ENCODE peak calls at places on chromosome 10, in five cellular contexts. One of them, this sample, is unnamed.

GRCh38 chr10:130691787-130692186 is 555.6 kb downstream of the GLRX3 start:
- DNase-seq in A549: no peak
- DNase-seq in H1: no peak
- DNase-seq in ovary: no peak
- DNase-seq in sigmoid colon: no peak
- DNase-seq in this sample: no peak

GRCh38 chr10:1737222-1738061 is at the start of gene ADARB2:
- DNase-seq in A549: no peak
- DNase-seq in H1: peak; percentile 70
- DNase-seq in ovary: no peak
- DNase-seq in sigmoid colon: no peak
- DNase-seq in this sample: peak; percentile 74

GRCh38 chr10:16787361-16787791 is 29.8 kb downstream of the RSU1 start:
- DNase-seq in A549: no peak
- DNase-seq in H1: no peak
- DNase-seq in ovary: no peak
- DNase-seq in sigmoid colon: no peak
- DNase-seq in this sample: no peak

GRCh38 chr10:44809652-44810051 is 101.5 kb upstream of the TMEM72 start:
- DNase-seq in A549: no peak
- DNase-seq in H1: peak; percentile 58
- DNase-seq in ovary: no peak
- DNase-seq in sigmoid colon: no peak
- DNase-seq in this sample: no peak

GRCh38 chr10:59606551-59606961 is 103.1 kb downstream of the SLC16A9 start:
- DNase-seq in A549: no peak
- DNase-seq in H1: no peak
- DNase-seq in ovary: no peak
- DNase-seq in sigmoid colon: no peak
- DNase-seq in this sample: no peak

GRCh38 chr10:43075612-43076003 is 1.3 kb upstream of the RET start:
- DNase-seq in A549: peak; percentile 72
- DNase-seq in H1: no peak
- DNase-seq in ovary: no peak
- DNase-seq in sigmoid colon: no peak
- DNase-seq in this sample: no peak

GRCh38 chr10:30185916-30186315 is 126.5 kb upstream of the JCAD start:
- DNase-seq in A549: no peak
- DNase-seq in H1: no peak
- DNase-seq in ovary: no peak
- DNase-seq in sigmoid colon: no peak
- DNase-seq in this sample: no peak

GRCh38 chr10:3265081-3265480 is 92.5 kb upstream of the PITRM1 start:
- DNase-seq in A549: no peak
- DNase-seq in H1: no peak
- DNase-seq in ovary: no peak
- DNase-seq in sigmoid colon: peak; percentile 37
- DNase-seq in this sample: no peak

GRCh38 chr10:59718246-59718645 is 8.6 kb upstream of the SLC16A9 start:
- DNase-seq in A549: no peak
- DNase-seq in H1: no peak
- DNase-seq in ovary: no peak
- DNase-seq in sigmoid colon: no peak
- DNase-seq in this sample: no peak

GRCh38 chr10:29397221-29397620 is 108.4 kb downstream of the LYZL1 start:
- DNase-seq in A549: no peak
- DNase-seq in H1: no peak
- DNase-seq in ovary: no peak
- DNase-seq in sigmoid colon: no peak
- DNase-seq in this sample: no peak

GRCh38 chr10:28367865-28368541 is 65.1 kb upstream of the MPP7 start:
- DNase-seq in A549: no peak
- DNase-seq in H1: no peak
- DNase-seq in ovary: no peak
- DNase-seq in sigmoid colon: no peak
- DNase-seq in this sample: no peak

GRCh38 chr10:131874991-131875451 is 25.8 kb upstream of the PPP2R2D start:
- DNase-seq in A549: peak; percentile 84
- DNase-seq in H1: peak; percentile 68
- DNase-seq in ovary: peak; percentile 76
- DNase-seq in sigmoid colon: peak; percentile 80
- DNase-seq in this sample: no peak

GRCh38 chr10:88150338-88150737 is 286.9 kb downstream of the PTEN start:
- DNase-seq in A549: peak; percentile 59
- DNase-seq in H1: no peak
- DNase-seq in ovary: no peak
- DNase-seq in sigmoid colon: no peak
- DNase-seq in this sample: no peak

GRCh38 chr10:81724431-81724830 is 150.6 kb upstream of the NRG3 start:
- DNase-seq in A549: no peak
- DNase-seq in H1: no peak
- DNase-seq in ovary: no peak
- DNase-seq in sigmoid colon: no peak
- DNase-seq in this sample: no peak

GRCh38 chr10:11344550-11344949 is 266.9 kb downstream of the USP6NL start:
- DNase-seq in A549: no peak
- DNase-seq in H1: no peak
- DNase-seq in ovary: no peak
- DNase-seq in sigmoid colon: no peak
- DNase-seq in this sample: no peak

GRCh38 chr10:96917628-96918027 is 85.5 kb downstream of the LCOR start:
- DNase-seq in A549: no peak
- DNase-seq in H1: no peak
- DNase-seq in ovary: no peak
- DNase-seq in sigmoid colon: no peak
- DNase-seq in this sample: no peak

GRCh38 chr10:49171326-49172140 is 16.7 kb downstream of the TMEM273 start:
- DNase-seq in A549: no peak
- DNase-seq in H1: no peak
- DNase-seq in ovary: no peak
- DNase-seq in sigmoid colon: no peak
- DNase-seq in this sample: peak; percentile 72

GRCh38 chr10:58765905-58766304 is 253.2 kb downstream of the BICC1 start:
- DNase-seq in A549: no peak
- DNase-seq in H1: no peak
- DNase-seq in ovary: no peak
- DNase-seq in sigmoid colon: no peak
- DNase-seq in this sample: no peak

GRCh38 chr10:126049741-126050140 is 153.4 kb downstream of the FANK1 start:
- DNase-seq in A549: no peak
- DNase-seq in H1: no peak
- DNase-seq in ovary: no peak
- DNase-seq in sigmoid colon: no peak
- DNase-seq in this sample: no peak

GRCh38 chr10:133058267-133059092 is 29.2 kb upstream of the ADGRA1 start:
- DNase-seq in A549: no peak
- DNase-seq in H1: no peak
- DNase-seq in ovary: no peak
- DNase-seq in sigmoid colon: no peak
- DNase-seq in this sample: no peak

GRCh38 chr10:27983144-27983543 is 15.7 kb downstream of the ODAD2 start:
- DNase-seq in A549: no peak
- DNase-seq in H1: no peak
- DNase-seq in ovary: no peak
- DNase-seq in sigmoid colon: no peak
- DNase-seq in this sample: no peak

GRCh38 chr10:98589691-98590090 is 143.0 kb upstream of the HPS1 start:
- DNase-seq in A549: no peak
- DNase-seq in H1: no peak
- DNase-seq in ovary: no peak
- DNase-seq in sigmoid colon: no peak
- DNase-seq in this sample: no peak

GRCh38 chr10:43196981-43197833 is 59.0 kb downstream of the CSGALNACT2 start:
- DNase-seq in A549: no peak
- DNase-seq in H1: no peak
- DNase-seq in ovary: no peak
- DNase-seq in sigmoid colon: no peak
- DNase-seq in this sample: no peak

GRCh38 chr10:110835841-110836240 is 35.9 kb upstream of the PDCD4 start:
- DNase-seq in A549: no peak
- DNase-seq in H1: no peak
- DNase-seq in ovary: no peak
- DNase-seq in sigmoid colon: peak; percentile 59
- DNase-seq in this sample: no peak

GRCh38 chr10:101974091-101974799 is 81.7 kb downstream of the ARMH3 start:
- DNase-seq in A549: no peak
- DNase-seq in H1: no peak
- DNase-seq in ovary: no peak
- DNase-seq in sigmoid colon: no peak
- DNase-seq in this sample: no peak

GRCh38 chr10:2210083-2210482 is 472.8 kb upstream of the ADARB2 start:
- DNase-seq in A549: no peak
- DNase-seq in H1: no peak
- DNase-seq in ovary: no peak
- DNase-seq in sigmoid colon: no peak
- DNase-seq in this sample: no peak

GRCh38 chr10:74967850-74968620 is 141.6 kb downstream of the KAT6B start:
- DNase-seq in A549: no peak
- DNase-seq in H1: no peak
- DNase-seq in ovary: no peak
- DNase-seq in sigmoid colon: no peak
- DNase-seq in this sample: no peak

GRCh38 chr10:28359334-28359733 is 56.5 kb upstream of the MPP7 start:
- DNase-seq in A549: no peak
- DNase-seq in H1: no peak
- DNase-seq in ovary: no peak
- DNase-seq in sigmoid colon: no peak
- DNase-seq in this sample: no peak

GRCh38 chr10:124145109-124145860 is 51.9 kb upstream of the CHST15 start:
- DNase-seq in A549: no peak
- DNase-seq in H1: no peak
- DNase-seq in ovary: peak; percentile 67
- DNase-seq in sigmoid colon: peak; percentile 85
- DNase-seq in this sample: no peak

GRCh38 chr10:129483427-129484010 is 16.5 kb downstream of the MGMT start:
- DNase-seq in A549: no peak
- DNase-seq in H1: no peak
- DNase-seq in ovary: no peak
- DNase-seq in sigmoid colon: no peak
- DNase-seq in this sample: no peak

GRCh38 chr10:93198401-93199175 is 124.9 kb downstream of the CYP26A1 start:
- DNase-seq in A549: no peak
- DNase-seq in H1: no peak
- DNase-seq in ovary: no peak
- DNase-seq in sigmoid colon: no peak
- DNase-seq in this sample: peak; percentile 78

GRCh38 chr10:19828278-19829049 is 12.2 kb downstream of the PLXDC2 start:
- DNase-seq in A549: no peak
- DNase-seq in H1: no peak
- DNase-seq in ovary: no peak
- DNase-seq in sigmoid colon: peak; percentile 76
- DNase-seq in this sample: no peak

GRCh38 chr10:79244841-79245504 is 102.3 kb upstream of the PPIF start:
- DNase-seq in A549: no peak
- DNase-seq in H1: no peak
- DNase-seq in ovary: no peak
- DNase-seq in sigmoid colon: no peak
- DNase-seq in this sample: no peak
- H3K4me3 ChIP-seq in A549: no peak overlapping the region
- H3K4me3 ChIP-seq in H1: no peak overlapping the region
- H3K4me3 ChIP-seq in ovary: no peak overlapping the region
- H3K4me3 ChIP-seq in sigmoid colon: peak overlapping the region; percentile 69
- H3K4me3 ChIP-seq in this sample: no peak overlapping the region

GRCh38 chr10:119896937-119897336 is 4.4 kb downstream of the SEC23IP start:
- DNase-seq in A549: no peak
- DNase-seq in H1: no peak
- DNase-seq in ovary: peak; percentile 52
- DNase-seq in sigmoid colon: peak; percentile 80
- DNase-seq in this sample: no peak

GRCh38 chr10:119896061-119896655 is 3.6 kb downstream of the SEC23IP start:
- DNase-seq in A549: no peak
- DNase-seq in H1: no peak
- DNase-seq in ovary: no peak
- DNase-seq in sigmoid colon: no peak
- DNase-seq in this sample: no peak

GRCh38 chr10:119893845-119894427 is 1.4 kb downstream of the SEC23IP start:
- DNase-seq in A549: no peak
- DNase-seq in H1: no peak
- DNase-seq in ovary: no peak
- DNase-seq in sigmoid colon: no peak
- DNase-seq in this sample: no peak

GRCh38 chr10:119897366-119897765 is 4.8 kb downstream of the SEC23IP start:
- DNase-seq in A549: no peak
- DNase-seq in H1: no peak
- DNase-seq in ovary: no peak
- DNase-seq in sigmoid colon: no peak
- DNase-seq in this sample: no peak

DNA sequence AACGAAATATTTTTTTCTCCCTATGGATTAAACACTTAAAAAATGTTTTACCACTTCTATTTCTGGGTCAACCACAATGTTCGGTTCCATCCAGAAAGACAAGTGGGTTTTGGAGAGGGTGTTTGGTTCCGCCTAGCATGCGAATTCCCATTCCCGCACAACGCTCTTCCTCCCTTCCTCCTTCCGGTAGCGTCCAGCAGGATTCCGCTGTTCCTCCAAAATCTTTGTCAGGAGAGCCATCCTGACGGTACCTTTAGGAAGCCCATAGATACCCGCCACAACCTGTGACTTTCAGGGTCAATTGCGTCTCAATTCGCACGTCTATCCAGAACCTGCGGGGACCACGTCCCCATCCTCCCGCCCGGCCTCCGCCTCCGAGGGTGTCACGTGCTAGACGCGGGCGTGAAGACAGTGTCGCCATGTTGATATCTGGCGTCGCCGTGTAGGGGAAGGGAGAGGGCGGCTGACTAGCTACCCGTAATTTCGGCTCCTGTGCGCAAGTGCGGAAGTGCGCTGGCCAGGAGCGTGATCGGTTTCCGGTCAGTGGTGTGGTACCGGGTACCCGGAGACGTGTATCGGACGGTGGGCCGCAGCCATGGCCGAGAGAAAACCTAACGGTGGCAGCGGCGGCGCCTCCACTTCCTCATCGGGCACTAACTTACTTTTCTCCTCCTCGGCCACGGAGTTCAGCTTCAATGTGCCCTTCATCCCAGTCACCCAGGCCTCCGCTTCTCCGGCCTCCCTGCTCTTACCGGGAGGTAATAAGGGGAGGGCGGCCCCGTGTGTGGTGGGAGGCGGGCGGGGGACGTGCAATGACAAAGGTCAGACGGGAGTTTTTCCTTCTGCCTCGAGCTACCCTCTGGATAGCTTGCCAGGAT is at the start of gene SEC23IP:
- DNase-seq in A549: peak; percentile 93
- DNase-seq in H1: peak; percentile 86
- DNase-seq in ovary: peak; percentile 96
- DNase-seq in sigmoid colon: peak; percentile 99
- DNase-seq in this sample: peak; percentile 99
- TF ChIP-seq EP300 in A549: no peak
- TF ChIP-seq EP300 in H1: peak; percentile 82
- TF ChIP-seq EP300 in ovary: peak; percentile 10
- TF ChIP-seq EP300 in sigmoid colon: no peak
- TF ChIP-seq EP300 in this sample: no peak

GRCh38 chr10:70233109-70233938 is at the start of gene PPA1:
- DNase-seq in A549: peak; percentile 97
- DNase-seq in H1: peak; percentile 93
- DNase-seq in ovary: peak; percentile 98
- DNase-seq in sigmoid colon: peak; percentile 99
- DNase-seq in this sample: peak; percentile 99
- TF ChIP-seq POLR2A in A549: peak; percentile 80
- TF ChIP-seq POLR2A in H1: peak; percentile 80
- TF ChIP-seq POLR2A in ovary: peak; percentile 64
- TF ChIP-seq POLR2A in sigmoid colon: peak; percentile 80
- TF ChIP-seq POLR2A in this sample: peak; percentile 62

GRCh38 chr10:79346388-79347225 is 662 bp upstream of the PPIF start:
- DNase-seq in A549: no peak
- DNase-seq in H1: no peak
- DNase-seq in ovary: peak; percentile 39
- DNase-seq in sigmoid colon: peak; percentile 71
- DNase-seq in this sample: no peak
- H3K4me3 ChIP-seq in A549: no peak overlapping the region
- H3K4me3 ChIP-seq in H1: peak overlapping the region; percentile 59
- H3K4me3 ChIP-seq in ovary: no peak overlapping the region
- H3K4me3 ChIP-seq in sigmoid colon: peak overlapping the region; percentile 68
- H3K4me3 ChIP-seq in this sample: peak overlapping the region; percentile 93

This sample was measured in esophagus muscularis mucosa.